ENCODE peak calls at places on chromosomes 13 and 19, in ten cellular contexts. One of them, this sample, is unnamed.

GRCh38 chr13:85367887-85368286 is 431.3 kb downstream of the SLITRK6 start:
- DNase-seq in neural progenitor cell: no peak
- DNase-seq in mesothelial cell of epicardium: no peak
- DNase-seq in pancreas: no peak
- DNase-seq in body of pancreas: no peak
- DNase-seq in heart left ventricle: no peak
- DNase-seq in IMR-90: peak; percentile 2
- DNase-seq in CD4-positive, alpha-beta T cell: no peak
- DNase-seq in gastrocnemius medialis: no peak
- DNase-seq in astrocyte of the cerebellum: peak; percentile 20
- DNase-seq in this sample: no peak

GRCh38 chr19:1944916-1945561 is 4.1 kb downstream of the CSNK1G2 start:
- DNase-seq in neural progenitor cell: no peak
- DNase-seq in mesothelial cell of epicardium: no peak
- DNase-seq in pancreas: no peak
- DNase-seq in body of pancreas: no peak
- DNase-seq in heart left ventricle: no peak
- DNase-seq in IMR-90: no peak
- DNase-seq in CD4-positive, alpha-beta T cell: no peak
- DNase-seq in gastrocnemius medialis: no peak
- DNase-seq in astrocyte of the cerebellum: no peak
- DNase-seq in this sample: no peak

GRCh38 chr13:74966814-74967213 is 515.2 kb downstream of the TBC1D4 start:
- DNase-seq in neural progenitor cell: peak; percentile 41
- DNase-seq in mesothelial cell of epicardium: no peak
- DNase-seq in pancreas: no peak
- DNase-seq in body of pancreas: no peak
- DNase-seq in heart left ventricle: peak; percentile 21
- DNase-seq in IMR-90: no peak
- DNase-seq in CD4-positive, alpha-beta T cell: no peak
- DNase-seq in gastrocnemius medialis: no peak
- DNase-seq in astrocyte of the cerebellum: no peak
- DNase-seq in this sample: no peak

GRCh38 chr13:92097337-92097903 is 699.0 kb downstream of the GPC5 start:
- DNase-seq in neural progenitor cell: no peak
- DNase-seq in mesothelial cell of epicardium: no peak
- DNase-seq in pancreas: no peak
- DNase-seq in body of pancreas: no peak
- DNase-seq in heart left ventricle: no peak
- DNase-seq in IMR-90: no peak
- DNase-seq in CD4-positive, alpha-beta T cell: no peak
- DNase-seq in gastrocnemius medialis: no peak
- DNase-seq in astrocyte of the cerebellum: no peak
- DNase-seq in this sample: no peak

GRCh38 chr13:57087006-57087405 is 53.7 kb upstream of the PRR20A start:
- DNase-seq in neural progenitor cell: no peak
- DNase-seq in mesothelial cell of epicardium: no peak
- DNase-seq in pancreas: no peak
- DNase-seq in body of pancreas: no peak
- DNase-seq in heart left ventricle: no peak
- DNase-seq in IMR-90: no peak
- DNase-seq in CD4-positive, alpha-beta T cell: no peak
- DNase-seq in gastrocnemius medialis: no peak
- DNase-seq in astrocyte of the cerebellum: no peak
- DNase-seq in this sample: no peak

GRCh38 chr13:78100481-78100880 is 181.8 kb upstream of the EDNRB start:
- DNase-seq in neural progenitor cell: no peak
- DNase-seq in mesothelial cell of epicardium: no peak
- DNase-seq in pancreas: no peak
- DNase-seq in body of pancreas: no peak
- DNase-seq in heart left ventricle: no peak
- DNase-seq in IMR-90: no peak
- DNase-seq in CD4-positive, alpha-beta T cell: no peak
- DNase-seq in gastrocnemius medialis: no peak
- DNase-seq in astrocyte of the cerebellum: no peak
- DNase-seq in this sample: no peak

GRCh38 chr19:55486971-55487883 is 1.0 kb upstream of the SSC5D start:
- DNase-seq in neural progenitor cell: peak; percentile 44
- DNase-seq in mesothelial cell of epicardium: no peak
- DNase-seq in pancreas: no peak
- DNase-seq in body of pancreas: no peak
- DNase-seq in heart left ventricle: peak; percentile 82
- DNase-seq in IMR-90: peak; percentile 97
- DNase-seq in CD4-positive, alpha-beta T cell: no peak
- DNase-seq in gastrocnemius medialis: no peak
- DNase-seq in astrocyte of the cerebellum: peak; percentile 88
- DNase-seq in this sample: no peak

GRCh38 chr13:34153428-34154180 is 335.7 kb downstream of the RFC3 start:
- DNase-seq in neural progenitor cell: no peak
- DNase-seq in mesothelial cell of epicardium: no peak
- DNase-seq in pancreas: no peak
- DNase-seq in body of pancreas: no peak
- DNase-seq in heart left ventricle: peak; percentile 32
- DNase-seq in IMR-90: no peak
- DNase-seq in CD4-positive, alpha-beta T cell: no peak
- DNase-seq in gastrocnemius medialis: no peak
- DNase-seq in astrocyte of the cerebellum: no peak
- DNase-seq in this sample: no peak

GRCh38 chr19:7541481-7541824 is 5.9 kb downstream of the PNPLA6 start:
- DNase-seq in neural progenitor cell: no peak
- DNase-seq in mesothelial cell of epicardium: no peak
- DNase-seq in pancreas: no peak
- DNase-seq in body of pancreas: no peak
- DNase-seq in heart left ventricle: no peak
- DNase-seq in IMR-90: no peak
- DNase-seq in CD4-positive, alpha-beta T cell: no peak
- DNase-seq in gastrocnemius medialis: no peak
- DNase-seq in astrocyte of the cerebellum: no peak
- DNase-seq in this sample: no peak

GRCh38 chr19:33771308-33772101 is 25.2 kb upstream of the KCTD15 start:
- DNase-seq in neural progenitor cell: peak; percentile 80
- DNase-seq in mesothelial cell of epicardium: peak; percentile 92
- DNase-seq in pancreas: peak; percentile 84
- DNase-seq in body of pancreas: peak; percentile 78
- DNase-seq in heart left ventricle: peak; percentile 68
- DNase-seq in IMR-90: peak; percentile 41
- DNase-seq in CD4-positive, alpha-beta T cell: peak; percentile 55
- DNase-seq in gastrocnemius medialis: no peak
- DNase-seq in astrocyte of the cerebellum: no peak
- DNase-seq in this sample: peak; percentile 90

DNA sequence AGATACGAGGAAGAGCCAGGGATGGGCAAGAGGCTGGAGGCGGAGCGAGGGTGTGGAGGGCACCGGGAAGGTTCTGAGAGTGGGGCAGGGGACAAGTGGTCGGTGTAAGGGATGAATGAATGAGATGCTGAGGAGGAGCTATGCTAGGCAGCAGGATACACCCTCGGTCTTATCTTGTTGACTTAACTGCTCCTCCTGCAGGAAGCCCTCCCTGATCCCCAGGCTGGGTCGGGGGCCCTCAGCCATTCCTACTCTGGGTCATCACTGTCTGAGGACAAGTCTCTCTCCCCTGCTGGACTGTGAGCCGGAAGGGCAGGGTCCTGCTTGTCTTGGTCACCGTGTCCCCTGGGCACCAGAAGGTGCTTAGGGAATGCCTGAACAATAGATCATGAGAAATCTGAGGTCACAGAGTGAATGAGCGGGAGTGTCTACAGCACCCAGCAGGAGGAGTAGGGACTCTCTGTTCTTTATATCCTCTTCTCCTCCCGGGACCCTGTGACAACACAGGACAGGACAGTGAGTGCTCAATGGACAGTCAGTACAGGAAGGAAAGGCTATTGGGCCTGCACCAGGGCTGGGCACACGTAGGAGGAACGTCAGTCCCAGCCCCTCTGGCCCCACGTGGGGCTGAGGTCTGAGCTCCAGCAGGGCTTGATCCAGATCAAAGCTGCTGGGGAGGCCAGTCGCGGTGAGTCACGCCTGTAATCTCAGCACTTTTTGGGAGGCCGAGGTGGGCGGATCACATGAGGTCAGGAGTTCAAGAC is 6.5 kb downstream of the NKPD1 start:
- DNase-seq in neural progenitor cell: no peak
- DNase-seq in mesothelial cell of epicardium: no peak
- DNase-seq in pancreas: peak; percentile 14
- DNase-seq in body of pancreas: no peak
- DNase-seq in heart left ventricle: no peak
- DNase-seq in IMR-90: peak; percentile 86
- DNase-seq in CD4-positive, alpha-beta T cell: no peak
- DNase-seq in gastrocnemius medialis: no peak
- DNase-seq in astrocyte of the cerebellum: peak; percentile 59
- DNase-seq in this sample: no peak
- TF ChIP-seq CTCF in neural progenitor cell: no peak
- TF ChIP-seq CTCF in mesothelial cell of epicardium: no peak
- TF ChIP-seq CTCF in pancreas: no peak
- TF ChIP-seq CTCF in body of pancreas: no peak
- TF ChIP-seq CTCF in heart left ventricle: no peak
- TF ChIP-seq CTCF in IMR-90: no peak
- TF ChIP-seq CTCF in CD4-positive, alpha-beta T cell: no peak
- TF ChIP-seq CTCF in gastrocnemius medialis: no peak
- TF ChIP-seq CTCF in astrocyte of the cerebellum: no peak
- TF ChIP-seq CTCF in this sample: no peak

GRCh38 chr19:30001794-30002193 is 59.8 kb downstream of the URI1 start:
- DNase-seq in neural progenitor cell: no peak
- DNase-seq in mesothelial cell of epicardium: no peak
- DNase-seq in pancreas: no peak
- DNase-seq in body of pancreas: no peak
- DNase-seq in heart left ventricle: no peak
- DNase-seq in IMR-90: peak; percentile 19
- DNase-seq in CD4-positive, alpha-beta T cell: no peak
- DNase-seq in gastrocnemius medialis: no peak
- DNase-seq in astrocyte of the cerebellum: peak; percentile 15
- DNase-seq in this sample: no peak
- TF ChIP-seq CTCF in neural progenitor cell: peak; percentile 22
- TF ChIP-seq CTCF in mesothelial cell of epicardium: no peak
- TF ChIP-seq CTCF in pancreas: no peak
- TF ChIP-seq CTCF in body of pancreas: no peak
- TF ChIP-seq CTCF in heart left ventricle: no peak
- TF ChIP-seq CTCF in IMR-90: peak; percentile 20
- TF ChIP-seq CTCF in CD4-positive, alpha-beta T cell: no peak
- TF ChIP-seq CTCF in gastrocnemius medialis: no peak
- TF ChIP-seq CTCF in astrocyte of the cerebellum: peak; percentile 51
- TF ChIP-seq CTCF in this sample: no peak

DNA sequence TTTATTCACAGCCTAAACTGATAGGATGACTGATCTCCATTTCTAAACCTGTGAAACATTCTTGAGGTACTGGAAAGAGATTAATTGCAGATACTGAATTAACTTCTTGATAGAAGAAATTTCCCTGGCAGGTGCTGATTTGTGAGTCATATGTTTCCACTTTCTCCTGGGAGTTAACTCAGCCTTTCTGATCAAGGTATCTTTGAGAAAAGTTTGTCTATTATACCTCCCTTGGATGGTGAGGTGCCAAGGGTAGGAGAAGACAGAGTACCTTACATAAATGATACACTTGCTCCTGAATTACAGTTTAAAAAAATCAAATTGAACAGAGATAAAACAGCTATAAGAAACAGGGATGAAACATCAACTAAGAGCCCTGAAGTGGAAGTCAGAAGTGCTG is 123.0 kb downstream of the RGCC start:
- DNase-seq in neural progenitor cell: no peak
- DNase-seq in mesothelial cell of epicardium: no peak
- DNase-seq in pancreas: no peak
- DNase-seq in body of pancreas: no peak
- DNase-seq in heart left ventricle: no peak
- DNase-seq in IMR-90: no peak
- DNase-seq in CD4-positive, alpha-beta T cell: no peak
- DNase-seq in gastrocnemius medialis: no peak
- DNase-seq in astrocyte of the cerebellum: no peak
- DNase-seq in this sample: no peak
- TF ChIP-seq CTCF in neural progenitor cell: no peak
- TF ChIP-seq CTCF in mesothelial cell of epicardium: no peak
- TF ChIP-seq CTCF in pancreas: no peak
- TF ChIP-seq CTCF in body of pancreas: no peak
- TF ChIP-seq CTCF in heart left ventricle: no peak
- TF ChIP-seq CTCF in IMR-90: no peak
- TF ChIP-seq CTCF in CD4-positive, alpha-beta T cell: no peak
- TF ChIP-seq CTCF in gastrocnemius medialis: no peak
- TF ChIP-seq CTCF in astrocyte of the cerebellum: no peak
- TF ChIP-seq CTCF in this sample: no peak

GRCh38 chr13:110089100-110089499 is 217.9 kb downstream of the COL4A1 start:
- DNase-seq in neural progenitor cell: no peak
- DNase-seq in mesothelial cell of epicardium: no peak
- DNase-seq in pancreas: no peak
- DNase-seq in body of pancreas: no peak
- DNase-seq in heart left ventricle: no peak
- DNase-seq in IMR-90: no peak
- DNase-seq in CD4-positive, alpha-beta T cell: no peak
- DNase-seq in gastrocnemius medialis: no peak
- DNase-seq in astrocyte of the cerebellum: no peak
- DNase-seq in this sample: no peak

GRCh38 chr13:110092869-110093268 is 214.1 kb downstream of the COL4A1 start:
- DNase-seq in neural progenitor cell: no peak
- DNase-seq in mesothelial cell of epicardium: no peak
- DNase-seq in pancreas: no peak
- DNase-seq in body of pancreas: no peak
- DNase-seq in heart left ventricle: no peak
- DNase-seq in IMR-90: peak; percentile 52
- DNase-seq in CD4-positive, alpha-beta T cell: no peak
- DNase-seq in gastrocnemius medialis: no peak
- DNase-seq in astrocyte of the cerebellum: no peak
- DNase-seq in this sample: no peak

DNA sequence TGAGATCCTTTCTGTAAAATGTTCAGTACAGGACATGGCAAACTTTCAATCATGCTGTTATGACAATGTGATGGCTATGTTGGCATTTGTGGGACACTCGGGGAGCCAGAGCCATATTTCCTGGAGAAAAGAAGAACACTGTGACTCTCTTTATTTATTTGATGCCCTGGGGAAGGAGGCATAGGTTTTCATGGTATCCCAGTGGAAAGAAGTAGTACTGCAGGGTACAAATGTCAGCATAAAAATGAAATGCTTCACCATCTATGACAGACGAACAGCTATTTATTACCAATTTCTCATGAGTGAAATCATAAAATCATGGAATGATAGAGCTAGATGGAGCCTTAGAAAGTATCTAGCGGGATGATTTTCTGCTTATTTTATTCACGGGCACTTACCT is 217.1 kb downstream of the COL4A1 start:
- DNase-seq in neural progenitor cell: no peak
- DNase-seq in mesothelial cell of epicardium: no peak
- DNase-seq in pancreas: no peak
- DNase-seq in body of pancreas: no peak
- DNase-seq in heart left ventricle: no peak
- DNase-seq in IMR-90: no peak
- DNase-seq in CD4-positive, alpha-beta T cell: no peak
- DNase-seq in gastrocnemius medialis: no peak
- DNase-seq in astrocyte of the cerebellum: no peak
- DNase-seq in this sample: no peak
- TF ChIP-seq CTCF in neural progenitor cell: peak; percentile 44
- TF ChIP-seq CTCF in mesothelial cell of epicardium: peak; percentile 71
- TF ChIP-seq CTCF in pancreas: no peak
- TF ChIP-seq CTCF in body of pancreas: peak; percentile 7
- TF ChIP-seq CTCF in heart left ventricle: no peak
- TF ChIP-seq CTCF in IMR-90: peak; percentile 31
- TF ChIP-seq CTCF in CD4-positive, alpha-beta T cell: no peak
- TF ChIP-seq CTCF in gastrocnemius medialis: peak; percentile 24
- TF ChIP-seq CTCF in astrocyte of the cerebellum: peak; percentile 30
- TF ChIP-seq CTCF in this sample: no peak

DNA sequence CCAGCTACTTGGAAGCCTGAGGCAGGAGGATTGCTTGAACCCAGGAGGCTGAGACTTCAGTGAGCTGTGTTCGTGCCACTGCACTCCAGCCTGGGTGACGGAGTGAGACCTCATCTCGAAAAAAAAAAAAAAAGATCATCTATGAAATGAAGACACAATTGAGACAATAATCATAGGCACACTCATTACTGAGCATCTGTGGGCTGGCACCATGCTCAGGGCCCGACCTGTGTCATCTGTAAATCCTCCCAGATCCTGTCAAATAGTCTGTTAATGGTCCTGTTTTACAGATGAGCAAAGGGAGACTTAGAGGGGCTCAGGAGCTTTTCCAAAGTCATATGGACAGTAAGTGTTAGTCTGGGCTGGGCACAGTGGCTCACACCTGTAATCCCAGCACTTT is 4.1 kb upstream of the NANOS2 start:
- DNase-seq in neural progenitor cell: no peak
- DNase-seq in mesothelial cell of epicardium: no peak
- DNase-seq in pancreas: no peak
- DNase-seq in body of pancreas: no peak
- DNase-seq in heart left ventricle: no peak
- DNase-seq in IMR-90: no peak
- DNase-seq in CD4-positive, alpha-beta T cell: no peak
- DNase-seq in gastrocnemius medialis: no peak
- DNase-seq in astrocyte of the cerebellum: no peak
- DNase-seq in this sample: no peak
- TF ChIP-seq CTCF in neural progenitor cell: no peak
- TF ChIP-seq CTCF in mesothelial cell of epicardium: no peak
- TF ChIP-seq CTCF in pancreas: no peak
- TF ChIP-seq CTCF in body of pancreas: no peak
- TF ChIP-seq CTCF in heart left ventricle: no peak
- TF ChIP-seq CTCF in IMR-90: no peak
- TF ChIP-seq CTCF in CD4-positive, alpha-beta T cell: no peak
- TF ChIP-seq CTCF in gastrocnemius medialis: no peak
- TF ChIP-seq CTCF in astrocyte of the cerebellum: no peak
- TF ChIP-seq CTCF in this sample: no peak